ENCODE peak calls at places on chromosome 11, in seven cellular contexts. W is mesendoderm, Y is mesenchymal stem cell, Z is IMR-90, L is H1, H is H9, O is neuronal stem cell. A is an unnamed sample. For H3K79me1, the result is how much of the 10 kb centered on the place peaks cover.

GRCh38 chr11:47889714-47890441 is 41.7 kb upstream of the NUP160 start:
- DNase-seq in W (no peak), Y (no peak), Z (no peak), L (no peak), H (no peak), O (no peak), A (no peak)

GRCh38 chr11:66070604-66071325 is 693 bp downstream of the PACS1 start:
- DNase-seq in W (peak), Y (peak), Z (peak), L (peak), H (peak), O (no peak), A (peak)

GRCh38 chr11:73752903-73753302 is 8.0 kb downstream of the RAB6A start:
- DNase-seq in W (no peak), Y (no peak), Z (no peak), L (peak), H (no peak), O (no peak), A (peak)

GRCh38 chr11:15038963-15039362 is 34.4 kb upstream of the CALCB start:
- DNase-seq in W (peak), Y (peak), Z (peak), L (no peak), H (no peak), O (no peak), A (no peak)

GRCh38 chr11:44927174-44927661 is 23.5 kb downstream of the TP53I11 start:
- DNase-seq in W (peak), Y (peak), Z (peak), L (peak), H (peak), O (peak), A (peak)

GRCh38 chr11:134120921-134121526 is 52.2 kb downstream of the JAM3 start:
- DNase-seq in W (peak), Y (peak), Z (peak), L (no peak), H (no peak), O (no peak), A (no peak)

GRCh38 chr11:103624708-103625623 is 411.5 kb upstream of the DDI1 start:
- DNase-seq in W (peak), Y (peak), Z (peak), L (no peak), H (no peak), O (no peak), A (peak)

GRCh38 chr11:86360775-86361395 is 13.8 kb upstream of the CCDC81 start:
- DNase-seq in W (peak), Y (peak), Z (peak), L (no peak), H (no peak), O (no peak), A (no peak)

GRCh38 chr11:23570828-23571227 is 710.6 kb upstream of the CCDC179 start:
- DNase-seq in W (no peak), Y (no peak), Z (peak), L (no peak), H (no peak), O (no peak), A (no peak)

GRCh38 chr11:69746140-69746539 is 29.0 kb downstream of the FGF4 start:
- DNase-seq in W (no peak), Y (no peak), Z (no peak), L (no peak), H (no peak), O (no peak), A (no peak)
- H2AK5ac ChIP-seq in W (no peak), Y (peak), Z (peak), L (no peak), H (no peak), O (peak), A (peak)

GRCh38 chr11:70709596-70709995 is 311.3 kb downstream of the CTTN start:
- DNase-seq in W (no peak), Y (no peak), Z (no peak), L (no peak), H (no peak), O (no peak), A (no peak)

GRCh38 chr11:70711911-70712185 is 313.5 kb downstream of the CTTN start:
- DNase-seq in W (no peak), Y (no peak), Z (no peak), L (no peak), H (peak), O (no peak), A (no peak)

GRCh38 chr11:70712471-70712870 is 314.1 kb downstream of the CTTN start:
- DNase-seq in W (peak), Y (no peak), Z (no peak), L (no peak), H (peak), O (no peak), A (no peak)

GRCh38 chr11:70711095-70711910 is 313.0 kb downstream of the CTTN start:
- DNase-seq in W (no peak), Y (no peak), Z (no peak), L (no peak), H (peak), O (no peak), A (no peak)

DNA sequence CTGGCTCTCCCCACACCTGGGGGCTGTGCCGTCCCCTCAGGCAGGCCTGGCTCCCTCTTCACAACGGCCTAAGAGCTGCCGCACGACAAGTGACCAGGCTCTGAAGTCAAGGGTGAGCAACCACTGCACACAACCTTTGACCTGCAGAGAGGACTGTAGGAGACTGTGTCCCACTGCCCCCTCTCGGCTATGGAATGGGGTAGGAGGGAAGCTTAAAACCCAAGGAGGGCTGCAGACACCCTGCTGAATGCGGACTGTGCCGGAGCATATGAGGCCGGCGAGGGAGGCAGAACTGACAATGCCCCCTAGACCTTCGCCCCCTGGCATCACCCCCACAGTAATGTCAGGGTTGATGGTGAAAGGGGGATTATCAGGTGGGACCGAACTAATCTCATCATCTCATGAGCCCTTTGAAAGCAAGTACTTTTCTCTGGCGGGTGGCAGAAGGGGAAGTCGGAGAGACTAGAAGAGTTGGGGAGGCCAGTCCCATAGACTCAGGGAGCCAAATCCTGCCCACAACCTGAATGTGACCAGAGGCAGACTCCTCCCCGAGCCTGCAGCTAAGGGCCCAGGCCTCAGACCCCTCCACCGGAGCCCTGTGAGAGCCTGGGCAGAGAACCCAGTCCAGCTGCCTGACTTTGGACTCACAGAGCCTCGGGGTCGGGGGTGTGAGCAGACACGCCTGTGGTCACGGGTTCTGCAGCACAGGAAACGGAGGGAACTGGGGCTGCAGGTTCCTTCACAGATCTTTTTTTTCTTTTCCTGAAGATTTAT is 312.1 kb downstream of the CTTN start:
- DNase-seq in W (no peak), Y (no peak), Z (no peak), L (no peak), H (no peak), O (no peak), A (no peak)
- H3K18ac ChIP-seq in W (no peak), Y (no peak), Z (no peak), L (no peak), H (no peak), O (peak), A (no peak)

DNA sequence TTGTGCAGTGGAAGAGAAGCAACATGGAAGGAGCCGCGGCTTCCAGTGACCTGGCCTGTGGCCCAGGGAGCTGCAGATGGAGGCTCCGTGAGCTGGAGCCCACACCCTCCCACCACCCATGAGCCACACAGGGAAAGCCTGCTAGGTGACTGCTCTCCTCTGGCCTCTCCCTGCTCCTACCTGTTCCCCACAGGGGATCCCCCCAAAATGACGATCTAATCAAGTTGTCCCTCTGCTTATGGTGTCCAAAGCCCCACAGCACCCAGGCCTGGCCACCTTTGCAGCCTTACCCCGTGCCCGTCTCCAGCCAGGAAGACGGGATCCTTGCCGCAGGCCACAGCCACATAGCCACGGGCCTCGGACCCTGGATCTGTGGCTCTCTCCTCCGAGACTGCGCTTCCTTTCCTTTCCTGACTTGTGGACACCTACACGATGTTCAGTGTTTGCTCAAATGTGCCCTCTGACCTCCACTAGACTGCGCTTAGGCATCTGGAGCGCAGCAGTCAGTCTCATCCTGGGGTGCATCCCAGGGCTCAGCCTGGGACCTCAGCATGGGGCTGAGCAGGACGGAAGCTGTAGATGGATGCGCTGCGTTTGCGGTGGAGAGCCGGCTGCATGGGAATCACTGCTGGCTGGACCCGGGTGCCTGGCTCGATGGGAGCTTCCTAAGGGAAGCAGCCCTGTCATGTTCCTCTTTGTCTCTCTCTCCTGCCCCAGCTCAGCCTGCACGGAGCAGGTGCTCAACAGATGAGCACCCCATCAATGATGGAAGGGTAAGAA is 133.3 kb downstream of the ST3GAL4 start:
- DNase-seq in W (no peak), Y (no peak), Z (no peak), L (no peak), H (no peak), O (no peak), A (no peak)
- H3K79me1 ChIP-seq in W (under half), Y (under half), Z (under half), L (under half), H (under half), O (under half), A (under half)

GRCh38 chr11:77833302-77833701 is 12.4 kb downstream of the AAMDC start:
- DNase-seq in W (no peak), Y (no peak), Z (no peak), L (no peak), H (no peak), O (no peak), A (no peak)
- H2AK5ac ChIP-seq in W (no peak), Y (no peak), Z (no peak), L (no peak), H (no peak), O (no peak), A (no peak)

GRCh38 chr11:64723907-64724862 is 1.2 kb upstream of the NRXN2 start:
- DNase-seq in W (no peak), Y (no peak), Z (no peak), L (no peak), H (no peak), O (no peak), A (no peak)

GRCh38 chr11:64725601-64726139 is 2.7 kb upstream of the NRXN2 start:
- DNase-seq in W (peak), Y (no peak), Z (no peak), L (no peak), H (peak), O (no peak), A (no peak)

GRCh38 chr11:64727131-64727530 is 4.1 kb upstream of the NRXN2 start:
- DNase-seq in W (no peak), Y (no peak), Z (no peak), L (no peak), H (peak), O (no peak), A (no peak)

GRCh38 chr11:64724863-64725535 is 2.0 kb upstream of the NRXN2 start:
- DNase-seq in W (no peak), Y (no peak), Z (no peak), L (no peak), H (no peak), O (no peak), A (no peak)

DNA sequence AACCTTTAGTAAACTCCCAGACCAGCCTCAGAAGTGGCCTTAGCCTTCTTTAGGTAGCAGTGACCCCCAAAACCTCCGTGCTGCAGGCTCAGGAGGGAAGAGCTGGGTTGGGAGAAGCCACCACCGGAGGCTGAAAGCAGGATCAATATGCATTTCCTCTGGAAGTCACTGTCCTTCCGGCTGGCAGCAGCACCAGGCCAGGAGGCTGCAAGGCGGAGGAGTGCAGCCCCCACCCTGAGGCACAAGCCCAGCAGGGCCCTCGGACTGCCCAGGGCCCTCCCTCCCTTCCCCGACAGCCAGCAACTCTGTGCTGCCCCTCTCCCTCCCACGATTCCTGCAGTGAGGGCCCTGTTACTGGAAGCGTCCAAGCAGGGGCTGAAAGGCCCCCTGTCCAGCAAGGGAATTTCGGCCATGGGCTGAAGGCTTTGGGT is 3.2 kb upstream of the NRXN2 start:
- DNase-seq in W (peak), Y (no peak), Z (no peak), L (no peak), H (peak), O (no peak), A (no peak)
- H3K18ac ChIP-seq in W (no peak), Y (no peak), Z (no peak), L (peak), H (peak), O (peak), A (no peak)

GRCh38 chr11:120884290-120885020 is 139.4 kb upstream of the TBCEL start:
- DNase-seq in W (no peak), Y (no peak), Z (no peak), L (no peak), H (no peak), O (no peak), A (no peak)
- H3K79me1 ChIP-seq in W (under half), Y (under half), Z (under half), L (under half), H (under half), O (under half), A (under half)

GRCh38 chr11:13019313-13019712 is 10.2 kb downstream of the RASSF10 start:
- DNase-seq in W (no peak), Y (no peak), Z (no peak), L (no peak), H (no peak), O (no peak), A (no peak)
- H2AK5ac ChIP-seq in W (no peak), Y (no peak), Z (no peak), L (no peak), H (no peak), O (no peak), A (no peak)

DNA sequence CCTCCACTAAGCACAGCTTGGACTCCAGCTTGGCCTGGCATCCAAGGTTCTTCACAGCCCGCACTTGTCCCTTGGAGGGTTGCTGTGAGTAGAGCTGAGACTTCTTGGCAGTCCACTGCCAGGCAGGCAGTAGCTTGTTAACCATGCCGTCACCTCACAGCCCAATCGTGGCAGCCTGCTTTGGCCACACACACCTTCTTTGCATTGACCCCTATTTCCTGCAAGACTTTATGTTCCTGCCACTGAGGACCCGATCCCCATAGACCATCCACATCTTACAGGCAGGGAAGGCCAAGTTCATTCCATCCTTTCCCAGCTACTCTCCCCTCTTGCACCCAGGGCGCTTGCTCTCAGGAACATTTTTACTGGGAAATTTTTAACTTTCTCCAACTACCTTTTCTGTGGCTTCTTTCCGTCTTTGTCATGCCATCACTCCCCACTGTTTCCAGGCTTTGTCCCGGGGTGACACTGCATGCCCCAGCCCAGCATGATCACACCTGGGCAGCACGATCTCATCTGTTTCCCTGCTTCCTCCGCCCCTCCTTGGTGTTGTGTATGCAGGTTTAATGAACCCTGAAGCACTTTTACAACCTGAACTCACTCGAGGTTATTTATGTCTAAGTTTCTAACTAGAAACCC is 2.6 kb upstream of the PYGM start:
- DNase-seq in W (no peak), Y (no peak), Z (no peak), L (no peak), H (peak), O (no peak), A (no peak)
- H3K18ac ChIP-seq in W (no peak), Y (peak), Z (no peak), L (peak), H (peak), O (no peak), A (no peak)

GRCh38 chr11:132623496-132623895 is 908.8 kb downstream of the OPCML start:
- DNase-seq in W (no peak), Y (no peak), Z (no peak), L (no peak), H (no peak), O (no peak), A (no peak)
- H3K79me1 ChIP-seq in W (under half), Y (under half), Z (under half), L (under half), H (under half), O (under half), A (under half)

A was measured in trophoblast cell.